ENCODE peak calls at places on chromosomes 13 and 19, in seven cellular contexts. X, O, S, T, B, P and C are unnamed samples. For H3K4me1, the result is how much of the 10 kb centered on the place peaks cover.

GRCh38 chr19:40974633-40975037 is 16.4 kb upstream of the CYP2B6 start:
- DNase-seq in X (peak), P (peak), T (peak), B (peak), S (peak), O (peak), C (peak)

GRCh38 chr13:54536112-54536511 is 1507.5 kb downstream of the OLFM4 start:
- DNase-seq in O (no peak), P (no peak), T (no peak), B (peak), X (no peak), S (no peak), C (no peak)

GRCh38 chr13:114105351-114106225 is 26.8 kb downstream of the RASA3 start:
- DNase-seq in P (no peak), O (no peak), X (no peak), S (no peak), T (no peak), B (peak), C (no peak)

GRCh38 chr13:42821437-42821836 is 40.1 kb downstream of the FAM216B start:
- DNase-seq in X (no peak), P (no peak), T (no peak), S (no peak), O (no peak), B (no peak), C (no peak)

GRCh38 chr13:43763143-43763759 is 23.5 kb downstream of the ENOX1 start:
- DNase-seq in B (no peak), T (no peak), P (no peak), X (no peak), S (no peak), O (no peak), C (no peak)

GRCh38 chr13:37375071-37375470 is 223.5 kb downstream of the POSTN start:
- DNase-seq in O (no peak), B (no peak), T (no peak), P (no peak), S (no peak), X (no peak), C (no peak)

GRCh38 chr13:52978989-52979388 is 49.6 kb upstream of the OLFM4 start:
- DNase-seq in X (no peak), P (no peak), T (no peak), S (no peak), B (no peak), O (no peak), C (no peak)

GRCh38 chr19:16849168-16849567 is 20.0 kb downstream of the SIN3B start:
- DNase-seq in T (no peak), O (no peak), B (no peak), X (no peak), P (no peak), S (no peak), C (peak)

GRCh38 chr19:38385057-38385803 is 2.6 kb downstream of the GGN start:
- DNase-seq in P (no peak), T (no peak), B (no peak), O (no peak), S (no peak), X (no peak), C (no peak)

GRCh38 chr13:24605923-24606372 is 74.3 kb upstream of the ATP12A start:
- DNase-seq in O (peak), B (no peak), P (no peak), T (no peak), S (no peak), X (peak), C (no peak)

GRCh38 chr19:58364127-58364526 is 1.6 kb upstream of the ZNF497 start:
- DNase-seq in S (no peak), X (no peak), O (no peak), T (no peak), P (no peak), B (no peak), C (no peak)

GRCh38 chr19:38831142-38831605 is 420 bp downstream of the ECH1 start:
- DNase-seq in X (peak), O (no peak), T (no peak), P (no peak), S (no peak), B (peak), C (no peak)

GRCh38 chr19:14116918-14117578 is 514 bp downstream of the PRKACA start:
- DNase-seq in X (no peak), O (no peak), T (no peak), B (peak), S (peak), P (no peak), C (no peak)

GRCh38 chr19:14115761-14116160 is 1.8 kb downstream of the PRKACA start:
- DNase-seq in O (no peak), P (no peak), X (no peak), B (no peak), T (no peak), S (no peak), C (no peak)

GRCh38 chr19:14117668-14118164 is at the start of gene PRKACA:
- DNase-seq in P (peak), X (peak), B (peak), O (peak), T (peak), S (peak), C (peak)

GRCh38 chr19:14114854-14115253 is 2.7 kb downstream of the PRKACA start:
- DNase-seq in O (no peak), B (peak), T (no peak), X (no peak), S (no peak), P (no peak), C (no peak)

DNA sequence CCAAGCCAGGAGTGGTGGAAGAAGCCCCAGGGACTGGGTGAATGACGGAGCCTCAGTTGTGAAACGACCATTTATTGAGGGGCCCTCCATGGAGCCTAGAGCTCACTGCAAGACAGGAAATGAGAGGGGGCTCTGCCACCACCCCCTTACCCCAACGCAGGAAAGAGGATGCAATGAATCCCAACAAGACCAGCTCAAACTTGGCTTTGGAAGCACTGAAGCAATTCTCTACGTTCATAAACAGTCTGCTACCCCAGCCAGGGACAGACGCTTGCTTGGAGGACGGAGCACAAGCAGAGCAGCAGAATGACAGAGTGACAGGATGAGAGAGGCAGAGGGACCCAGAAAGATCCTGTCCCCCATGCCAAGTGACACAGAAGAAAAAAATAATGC is 1.0 kb downstream of the PRKACA start:
- DNase-seq in S (no peak), O (no peak), X (no peak), B (no peak), P (no peak), T (no peak), C (no peak)
- H3K4me1 ChIP-seq in S (half or more), O (under half), X (half or more), B (under half), P (under half), T (under half), C (under half)

GRCh38 chr19:15114153-15114540 is 6.9 kb downstream of the SYDE1 start:
- DNase-seq in O (no peak), S (no peak), T (no peak), P (no peak), X (no peak), B (peak), C (no peak)
- H3K4me3 ChIP-seq in O (no peak), S (no peak), T (no peak), P (no peak), X (no peak), B (no peak), C (no peak)

GRCh38 chr19:1181606-1182005 is 7.5 kb upstream of the SBNO2 start:
- DNase-seq in O (no peak), T (no peak), X (no peak), S (no peak), P (no peak), B (no peak), C (no peak)
- TF ChIP-seq SIN3A in O (no peak), T (no peak), X (no peak), S (no peak), P (no peak), B (no peak), C (no peak)

GRCh38 chr19:3193256-3194062 is 7.7 kb downstream of the NCLN start:
- DNase-seq in O (no peak), T (no peak), B (no peak), P (no peak), S (peak), X (no peak), C (no peak)

GRCh38 chr19:3190921-3191805 is 5.4 kb downstream of the NCLN start:
- DNase-seq in P (no peak), B (no peak), T (no peak), X (no peak), S (no peak), O (no peak), C (no peak)

GRCh38 chr19:3192684-3193083 is 7.0 kb downstream of the NCLN start:
- DNase-seq in P (no peak), B (no peak), T (no peak), O (no peak), X (no peak), S (no peak), C (no peak)

GRCh38 chr19:3190470-3190770 is 4.7 kb downstream of the NCLN start:
- DNase-seq in T (no peak), S (no peak), B (no peak), P (no peak), X (no peak), O (no peak), C (no peak)

DNA sequence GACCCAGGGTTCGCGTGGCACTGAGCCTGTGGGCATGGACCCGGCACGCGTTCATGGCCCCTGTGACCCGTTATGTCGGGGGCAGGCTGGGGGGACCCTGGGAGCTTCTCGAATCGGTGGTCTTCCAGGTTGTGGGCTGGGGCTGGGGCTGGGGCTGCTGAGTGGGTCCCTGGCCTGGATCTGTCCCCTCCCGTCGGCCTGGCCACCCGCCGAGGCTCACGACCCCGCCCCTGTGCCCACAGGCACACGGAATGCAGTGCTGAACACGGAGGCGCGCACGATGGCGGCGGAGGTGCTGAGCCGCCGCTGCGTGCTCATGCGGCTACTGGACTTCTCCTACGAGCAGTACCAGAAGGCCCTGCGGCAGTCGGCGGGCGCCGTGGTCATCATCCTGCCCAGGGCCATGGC is 6.5 kb downstream of the NCLN start:
- DNase-seq in P (no peak), X (no peak), T (no peak), S (no peak), B (no peak), O (no peak), C (no peak)
- H3K4me1 ChIP-seq in P (under half), X (under half), T (under half), S (half or more), B (under half), O (under half), C (under half)

GRCh38 chr19:42175952-42176648 is 41.4 kb downstream of the DEDD2 start:
- DNase-seq in S (no peak), T (no peak), O (no peak), X (no peak), P (no peak), B (peak), C (no peak)
- H3K4me3 ChIP-seq in S (peak), T (peak), O (peak), X (no peak), P (peak), B (peak), C (peak)

GRCh38 chr13:100646871-100647270 is 27.7 kb downstream of the TMTC4 start:
- DNase-seq in O (no peak), T (no peak), X (no peak), S (no peak), B (no peak), P (no peak), C (no peak)

GRCh38 chr13:100648354-100648753 is 26.2 kb downstream of the TMTC4 start:
- DNase-seq in O (no peak), X (no peak), P (no peak), T (no peak), B (no peak), S (no peak), C (no peak)

GRCh38 chr13:100645382-100645781 is 29.2 kb downstream of the TMTC4 start:
- DNase-seq in S (no peak), P (no peak), B (no peak), O (no peak), T (no peak), X (no peak), C (no peak)

GRCh38 chr13:100644328-100644727 is 30.3 kb downstream of the TMTC4 start:
- DNase-seq in T (no peak), O (no peak), S (no peak), P (no peak), B (no peak), X (no peak), C (no peak)

GRCh38 chr13:100646030-100646673 is 28.4 kb downstream of the TMTC4 start:
- DNase-seq in O (peak), X (peak), T (no peak), P (no peak), S (peak), B (peak), C (no peak)
- TF ChIP-seq SIN3A in O (no peak), X (no peak), T (no peak), P (no peak), S (no peak), B (no peak), C (no peak)